ENCODE peak calls at places on chromosomes 11 and 22, in eight cellular contexts. X, H, K, Y, D, S, R and T are unnamed samples.

GRCh38 chr11:66677599-66678375 is at the start of gene RBM4B:
- DNase-seq in X (peak), H (peak), K (peak), Y (peak), D (peak), S (peak), R (peak), T (peak)

GRCh38 chr11:111841370-111842053 is 29.9 kb downstream of the ALG9 start:
- DNase-seq in X (peak), H (peak), K (peak), Y (peak), D (peak), S (peak), R (peak), T (peak)

GRCh38 chr11:93329936-93330445 is 551 bp upstream of the DEUP1 start:
- DNase-seq in X (no peak), H (no peak), K (no peak), Y (no peak), D (no peak), S (peak), R (no peak), T (no peak)

GRCh38 chr11:7436657-7437056 is 48.6 kb upstream of the OLFML1 start:
- DNase-seq in X (no peak), H (peak), K (peak), Y (no peak), D (no peak), S (no peak), R (no peak), T (peak)

GRCh38 chr11:13897606-13898276 is 64.8 kb upstream of the SPON1 start:
- DNase-seq in X (no peak), H (no peak), K (no peak), Y (no peak), D (no peak), S (no peak), R (no peak), T (peak)

GRCh38 chr11:102172127-102172848 is 62.0 kb downstream of the YAP1 start:
- DNase-seq in X (peak), H (no peak), K (peak), Y (no peak), D (no peak), S (no peak), R (no peak), T (no peak)

GRCh38 chr11:93116641-93117577 is 80.9 kb downstream of the SLC36A4 start:
- DNase-seq in X (no peak), H (no peak), K (no peak), Y (no peak), D (no peak), S (peak), R (no peak), T (peak)

GRCh38 chr11:38089728-38090127 is 1491.7 kb upstream of the RAG2 start:
- DNase-seq in X (no peak), H (no peak), K (no peak), Y (no peak), D (no peak), S (no peak), R (no peak), T (no peak)

GRCh38 chr11:125956371-125956770 is 10.5 kb downstream of the VSIG10L2 start:
- DNase-seq in X (no peak), H (no peak), K (peak), Y (peak), D (no peak), S (no peak), R (no peak), T (no peak)

GRCh38 chr22:29617922-29618629 is 14.6 kb downstream of the NF2 start:
- DNase-seq in X (peak), H (no peak), K (no peak), Y (no peak), D (no peak), S (no peak), R (no peak), T (no peak)

GRCh38 chr22:29623059-29623458 is 19.6 kb downstream of the NF2 start:
- DNase-seq in X (no peak), H (no peak), K (no peak), Y (no peak), D (no peak), S (no peak), R (no peak), T (no peak)

GRCh38 chr22:29625090-29625825 is 21.8 kb downstream of the NF2 start:
- DNase-seq in X (peak), H (peak), K (peak), Y (peak), D (peak), S (peak), R (no peak), T (peak)

GRCh38 chr22:29623553-29624169 is 20.2 kb downstream of the NF2 start:
- DNase-seq in X (no peak), H (peak), K (no peak), Y (no peak), D (no peak), S (no peak), R (no peak), T (no peak)

DNA sequence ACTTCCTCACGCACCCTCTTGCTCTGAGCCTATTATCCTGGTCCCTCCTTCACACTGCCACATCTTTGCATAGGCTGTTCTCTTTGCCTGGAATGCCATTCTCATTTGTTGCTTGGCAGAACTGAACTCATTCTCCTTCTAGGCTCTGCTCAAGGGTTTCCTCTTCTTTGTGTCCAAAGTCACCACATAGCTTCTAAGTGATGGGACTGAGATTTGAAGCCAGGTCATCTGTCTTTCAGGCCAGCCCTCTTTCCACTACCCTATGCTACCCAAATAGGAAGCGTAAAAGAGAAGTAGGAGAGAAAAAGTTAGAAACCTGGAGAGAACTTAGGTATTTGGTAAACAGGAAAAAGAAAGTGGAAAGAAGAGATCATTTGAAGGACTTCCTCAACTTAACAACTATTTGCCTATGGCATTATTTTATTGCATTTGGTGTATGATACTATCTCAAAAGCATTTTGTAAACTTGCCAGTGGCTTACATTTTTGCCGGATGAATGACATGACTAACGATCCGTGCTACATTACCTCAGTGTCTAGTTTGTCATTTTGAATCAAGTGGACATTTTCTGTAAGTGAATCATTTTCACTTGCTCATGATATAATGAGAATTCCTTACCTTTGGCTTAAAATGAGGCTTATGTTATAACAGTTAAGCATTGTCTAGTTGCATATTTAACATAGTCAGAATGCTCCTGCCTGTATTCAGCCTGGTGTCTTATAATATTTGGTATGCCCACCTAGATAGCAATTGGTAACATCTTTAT is 18.5 kb downstream of the NF2 start:
- DNase-seq in X (no peak), H (no peak), K (no peak), Y (no peak), D (no peak), S (no peak), R (no peak), T (no peak)
- H3K4me3 ChIP-seq in X (no peak), H (no peak), K (no peak), Y (no peak), D (no peak), S (no peak), R (no peak), T (no peak)

GRCh38 chr11:35011944-35012343 is 95.5 kb downstream of the PDHX start:
- DNase-seq in X (no peak), H (no peak), K (no peak), Y (no peak), D (no peak), S (no peak), R (no peak), T (no peak)

GRCh38 chr11:35013514-35014191 is 97.2 kb downstream of the PDHX start:
- DNase-seq in X (no peak), H (peak), K (no peak), Y (no peak), D (peak), S (no peak), R (no peak), T (no peak)

GRCh38 chr11:35014352-35014751 is 97.9 kb downstream of the PDHX start:
- DNase-seq in X (no peak), H (no peak), K (no peak), Y (no peak), D (no peak), S (no peak), R (no peak), T (no peak)

GRCh38 chr11:35011389-35011788 is 95.0 kb downstream of the PDHX start:
- DNase-seq in X (no peak), H (no peak), K (no peak), Y (no peak), D (no peak), S (no peak), R (no peak), T (no peak)

DNA sequence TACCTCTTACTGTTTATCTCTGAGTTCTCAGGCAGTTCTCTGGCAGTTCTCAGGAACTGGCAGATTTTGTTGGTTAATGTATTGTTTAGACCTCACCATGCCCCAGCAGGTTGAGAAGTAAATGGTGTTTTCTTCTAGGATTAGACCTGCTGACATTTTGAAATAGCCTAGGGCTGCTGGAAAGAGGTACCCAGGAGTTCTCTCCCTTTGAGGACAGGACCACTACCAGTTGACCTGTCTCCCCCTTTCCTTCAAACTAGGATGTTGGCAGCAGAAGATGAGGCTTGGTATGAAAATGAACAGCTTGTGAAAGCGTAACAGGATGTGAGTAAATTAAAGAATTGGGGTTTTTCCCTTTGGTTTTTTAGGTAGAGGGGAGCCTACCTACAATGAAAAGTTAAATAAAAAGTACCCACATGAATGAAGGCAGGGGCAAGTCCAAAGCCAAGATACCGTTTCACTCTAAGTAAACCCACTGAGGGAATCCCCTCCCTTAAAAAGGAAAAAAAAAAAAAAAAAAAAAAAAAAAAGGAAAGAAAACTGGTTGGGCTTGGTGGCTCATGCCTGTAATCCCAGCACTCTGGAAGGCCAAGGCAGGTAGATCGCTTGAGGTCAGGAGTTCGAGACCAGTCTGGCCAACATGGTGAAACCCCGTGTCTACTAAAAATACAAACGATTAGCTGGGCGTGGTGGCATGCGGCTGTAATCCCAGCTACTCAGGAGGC is 96.2 kb downstream of the PDHX start:
- DNase-seq in X (no peak), H (peak), K (no peak), Y (no peak), D (no peak), S (no peak), R (no peak), T (no peak)
- H3K4me3 ChIP-seq in X (no peak), H (no peak), K (no peak), Y (no peak), D (no peak), S (no peak), R (no peak), T (no peak)

DNA sequence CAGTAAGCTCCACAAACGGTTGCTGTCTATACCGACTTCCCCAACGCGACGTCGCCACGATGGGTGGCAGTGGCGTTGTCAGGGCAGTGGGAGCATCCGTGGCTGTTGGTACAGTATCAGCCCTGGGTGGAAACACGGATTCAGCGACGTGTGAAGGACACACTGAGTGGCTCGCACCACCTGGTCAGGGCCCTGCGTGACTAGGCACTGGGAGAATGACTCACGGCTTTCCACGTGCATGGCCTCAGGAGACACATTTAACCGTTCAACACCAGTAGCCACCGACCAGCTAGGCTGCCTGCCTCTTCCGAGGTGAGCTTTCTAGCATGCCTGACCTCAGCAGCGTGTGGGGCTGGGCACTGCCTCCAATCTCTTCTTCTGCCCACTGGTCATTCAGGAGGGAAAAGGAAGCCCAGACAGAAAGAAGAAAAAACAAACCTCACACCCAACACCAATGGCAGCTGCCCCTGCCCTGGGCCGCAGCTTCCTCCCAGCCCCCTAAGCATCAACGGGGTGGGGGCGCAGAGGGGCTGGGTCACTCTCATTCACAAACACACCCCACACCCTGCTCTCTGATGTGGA is 59.0 kb downstream of the MYH9 start:
- DNase-seq in X (peak), H (no peak), K (peak), Y (peak), D (peak), S (no peak), R (no peak), T (no peak)
- H3K4me3 ChIP-seq in X (peak), H (peak), K (peak), Y (no peak), D (peak), S (no peak), R (no peak), T (peak)

GRCh38 chr22:43232445-43232844 is 45.5 kb upstream of the TTLL12 start:
- DNase-seq in X (no peak), H (no peak), K (no peak), Y (no peak), D (no peak), S (no peak), R (no peak), T (no peak)

GRCh38 chr22:43231724-43232034 is 44.7 kb upstream of the TTLL12 start:
- DNase-seq in X (no peak), H (no peak), K (no peak), Y (no peak), D (no peak), S (no peak), R (no peak), T (no peak)

GRCh38 chr22:43228863-43229262 is 41.9 kb upstream of the TTLL12 start:
- DNase-seq in X (no peak), H (no peak), K (no peak), Y (no peak), D (no peak), S (no peak), R (no peak), T (no peak)

GRCh38 chr22:43230571-43230970 is 43.6 kb upstream of the TTLL12 start:
- DNase-seq in X (no peak), H (no peak), K (no peak), Y (no peak), D (no peak), S (no peak), R (no peak), T (no peak)

DNA sequence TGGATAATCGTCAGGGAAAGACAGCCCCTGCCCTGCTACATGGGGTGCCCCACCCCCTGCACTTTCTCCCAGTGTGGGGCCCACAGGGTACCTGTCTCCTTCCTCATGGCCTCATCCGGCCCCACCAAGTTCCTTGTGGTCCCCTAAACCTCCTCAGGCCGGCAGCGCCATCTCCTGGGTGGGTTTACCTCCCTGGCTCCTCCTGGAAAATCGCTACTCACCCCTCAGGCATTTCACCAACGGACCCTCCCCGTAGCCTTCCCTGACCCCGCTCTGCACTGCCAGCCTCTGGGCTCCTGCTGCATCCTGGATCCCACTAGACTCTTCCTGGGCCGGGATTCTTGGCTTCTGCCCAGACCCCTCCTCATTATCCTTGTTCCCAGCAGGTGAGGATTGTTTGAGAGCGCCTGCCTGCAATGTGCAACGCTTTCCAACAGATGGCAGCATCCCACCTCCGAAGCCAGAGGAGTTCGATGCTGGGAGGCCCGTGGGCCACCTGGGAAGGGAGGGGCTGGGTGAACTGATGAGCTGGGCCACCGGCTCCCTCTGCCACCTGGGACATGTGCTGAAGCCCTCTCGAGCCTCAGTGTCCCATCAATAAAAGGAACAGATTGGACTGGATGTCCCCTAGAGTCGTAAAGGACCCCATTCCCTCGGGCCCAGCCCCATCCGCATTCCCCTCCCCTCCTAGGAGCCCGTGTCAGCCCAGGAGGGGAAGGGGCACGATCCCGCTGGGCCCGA is 44.2 kb upstream of the TTLL12 start:
- DNase-seq in X (no peak), H (peak), K (no peak), Y (peak), D (peak), S (peak), R (peak), T (peak)
- H3K4me3 ChIP-seq in X (no peak), H (no peak), K (no peak), Y (no peak), D (no peak), S (no peak), R (no peak), T (no peak)

GRCh38 chr22:38199826-38200559 is 1.8 kb upstream of the MAFF start:
- DNase-seq in X (no peak), H (no peak), K (no peak), Y (no peak), D (no peak), S (no peak), R (no peak), T (no peak)
- H3K4me3 ChIP-seq in X (no peak), H (no peak), K (no peak), Y (no peak), D (no peak), S (no peak), R (no peak), T (no peak)

GRCh38 chr11:69319255-69320106 is 25.5 kb downstream of the MYEOV start:
- DNase-seq in X (peak), H (no peak), K (no peak), Y (no peak), D (no peak), S (no peak), R (peak), T (no peak)
- H3K4me3 ChIP-seq in X (no peak), H (no peak), K (no peak), Y (no peak), D (no peak), S (no peak), R (no peak), T (no peak)

GRCh38 chr11:20363149-20363499 is 390 bp upstream of the HTATIP2 start:
- DNase-seq in X (no peak), H (no peak), K (no peak), Y (no peak), D (no peak), S (no peak), R (no peak), T (no peak)
- H3K4me3 ChIP-seq in X (peak), H (peak), K (peak), Y (peak), D (peak), S (peak), R (peak), T (no peak)

GRCh38 chr11:70140859-70141489 is 62.1 kb upstream of the FADD start:
- DNase-seq in X (no peak), H (no peak), K (no peak), Y (no peak), D (no peak), S (no peak), R (no peak), T (no peak)

GRCh38 chr11:70142171-70142875 is 60.8 kb upstream of the FADD start:
- DNase-seq in X (no peak), H (no peak), K (no peak), Y (no peak), D (no peak), S (no peak), R (no peak), T (no peak)

GRCh38 chr11:70139785-70140410 is 61.8 kb downstream of the ANO1 start:
- DNase-seq in X (no peak), H (no peak), K (no peak), Y (no peak), D (no peak), S (no peak), R (no peak), T (no peak)

GRCh38 chr11:70144262-70144661 is 58.8 kb upstream of the FADD start:
- DNase-seq in X (no peak), H (no peak), K (no peak), Y (no peak), D (no peak), S (no peak), R (no peak), T (no peak)

GRCh38 chr11:70141490-70142014 is 61.5 kb upstream of the FADD start:
- DNase-seq in X (no peak), H (no peak), K (no peak), Y (no peak), D (no peak), S (no peak), R (no peak), T (no peak)
- H3K4me3 ChIP-seq in X (no peak), H (no peak), K (no peak), Y (no peak), D (no peak), S (no peak), R (no peak), T (no peak)